ENCODE peak calls at places on chromosome 15, in four cellular contexts. Q is osteoblast, F is stomach, N is right atrium auricular region. S is an unnamed sample.

GRCh38 chr15:33068531-33068990 is 126.0 kb downstream of the FMN1 start:
- DNase-seq in Q (no peak), F (peak; percentile 90), N (no peak), S (no peak)

GRCh38 chr15:95300958-95301357 is 1029.5 kb upstream of the NR2F2 start:
- DNase-seq in Q (no peak), F (no peak), N (no peak), S (no peak)

GRCh38 chr15:63405683-63406456 is 24.2 kb upstream of the CA12 start:
- DNase-seq in Q (no peak), F (no peak), N (peak; percentile 34), S (no peak)

GRCh38 chr15:64686130-64686735 is 89.2 kb downstream of the RBPMS2 start:
- DNase-seq in Q (peak; percentile 91), F (no peak), N (no peak), S (no peak)

GRCh38 chr15:23616536-23616935 is 31.1 kb downstream of the MAGEL2 start:
- DNase-seq in Q (no peak), F (no peak), N (no peak), S (no peak)

GRCh38 chr15:47412802-47413201 is 304.5 kb upstream of the SEMA6D start:
- DNase-seq in Q (no peak), F (no peak), N (no peak), S (no peak)

GRCh38 chr15:79370716-79371115 is 59.8 kb downstream of the TMED3 start:
- DNase-seq in Q (peak; percentile 64), F (no peak), N (no peak), S (no peak)

GRCh38 chr15:71133734-71134464 is 18.6 kb downstream of the THSD4 start:
- DNase-seq in Q (no peak), F (no peak), N (peak; percentile 58), S (no peak)

GRCh38 chr15:63369766-63370165 is 11.9 kb downstream of the CA12 start:
- DNase-seq in Q (no peak), F (no peak), N (no peak), S (no peak)

GRCh38 chr15:64571857-64572291 is 111.5 kb downstream of the ZNF609 start:
- DNase-seq in Q (no peak), F (peak; percentile 50), N (no peak), S (no peak)

GRCh38 chr15:69979269-69979668 is 118.4 kb downstream of the TLE3 start:
- DNase-seq in Q (no peak), F (no peak), N (no peak), S (no peak)

GRCh38 chr15:48761393-48762158 is 49.3 kb downstream of the CEP152 start:
- DNase-seq in Q (no peak), F (no peak), N (no peak), S (no peak)

GRCh38 chr15:68812596-68813548 is 7.8 kb downstream of the ANP32A start:
- DNase-seq in Q (peak; percentile 91), F (no peak), N (peak; percentile 70), S (no peak)

GRCh38 chr15:90412356-90413194 is 24.5 kb downstream of the IQGAP1 start:
- DNase-seq in Q (no peak), F (peak; percentile 59), N (peak; percentile 71), S (peak; percentile 18)

GRCh38 chr15:53536479-53537120 is 222.9 kb downstream of the WDR72 start:
- DNase-seq in Q (no peak), F (no peak), N (no peak), S (no peak)
- H3K27ac ChIP-seq in Q (no peak overlapping the region), F (no peak overlapping the region), N (no peak overlapping the region), S (no peak overlapping the region)

GRCh38 chr15:98651581-98652220 is 3.4 kb downstream of the IGF1R start:
- DNase-seq in Q (no peak), F (no peak), N (no peak), S (no peak)
- H3K27ac ChIP-seq in Q (no peak overlapping the region), F (peak overlapping the region; percentile 89), N (peak overlapping the region; percentile 95), S (no peak overlapping the region)

GRCh38 chr15:91852741-91853500 is 587 bp upstream of the SLCO3A1 start:
- DNase-seq in Q (peak; percentile 99), F (peak; percentile 76), N (peak; percentile 85), S (peak; percentile 39)

GRCh38 chr15:91855684-91856553 is 2.4 kb downstream of the SLCO3A1 start:
- DNase-seq in Q (peak; percentile 14), F (peak; percentile 55), N (no peak), S (no peak)

GRCh38 chr15:91855241-91855640 is 1.7 kb downstream of the SLCO3A1 start:
- DNase-seq in Q (no peak), F (no peak), N (no peak), S (no peak)

GRCh38 chr15:91853968-91854943 is 748 bp downstream of the SLCO3A1 start:
- DNase-seq in Q (peak; percentile 94), F (peak; percentile 42), N (no peak), S (peak; percentile 53)

GRCh38 chr15:91853501-91853967 is at the start of gene SLCO3A1:
- DNase-seq in Q (peak; percentile 97), F (peak; percentile 75), N (peak; percentile 70), S (peak; percentile 52)
- H3K27ac ChIP-seq in Q (peak within 1 kb of the TSS; percentile 69), F (peak within 1 kb of the TSS; percentile 87), N (peak within 1 kb of the TSS; percentile 97), S (peak within 1 kb of the TSS; percentile 95)

GRCh38 chr15:96334705-96335428 is 4.4 kb downstream of the NR2F2 start:
- DNase-seq in Q (peak; percentile 54), F (no peak), N (no peak), S (no peak)
- H3K27ac ChIP-seq in Q (peak overlapping the region; percentile 84), F (peak overlapping the region; percentile 97), N (peak overlapping the region; percentile 95), S (no peak overlapping the region)

DNA sequence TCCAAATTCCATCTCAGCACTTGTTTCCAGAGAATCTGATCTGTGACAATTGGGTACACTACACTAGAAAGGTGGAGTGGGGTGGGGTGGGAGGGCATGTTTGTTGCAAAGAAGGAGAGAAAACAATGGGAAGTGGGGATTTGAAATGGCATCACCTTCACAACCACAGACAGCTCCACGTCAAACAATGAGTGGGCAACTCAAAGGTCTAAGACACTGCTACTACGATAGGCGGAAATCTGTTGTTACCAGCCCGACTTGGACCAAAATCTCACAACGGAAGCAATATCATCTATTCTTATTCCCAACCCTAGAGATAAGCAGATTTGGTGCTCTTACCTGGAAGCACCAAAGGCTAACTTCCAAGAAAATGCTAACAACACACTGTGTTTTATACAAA is 3.3 kb downstream of the CYP19A1 start:
- DNase-seq in Q (no peak), F (no peak), N (no peak), S (no peak)
- H3K27ac ChIP-seq in Q (no peak overlapping the region), F (no peak overlapping the region), N (no peak overlapping the region), S (no peak overlapping the region)

GRCh38 chr15:42577514-42578031 is 2.2 kb downstream of the STARD9 start:
- DNase-seq in Q (peak; percentile 86), F (no peak), N (no peak), S (no peak)

GRCh38 chr15:42581272-42581730 is 5.9 kb downstream of the STARD9 start:
- DNase-seq in Q (peak; percentile 90), F (peak; percentile 88), N (peak; percentile 87), S (peak; percentile 76)

GRCh38 chr15:42578984-42579537 is 3.7 kb downstream of the STARD9 start:
- DNase-seq in Q (no peak), F (no peak), N (no peak), S (no peak)

GRCh38 chr15:42584031-42584765 is 8.8 kb downstream of the STARD9 start:
- DNase-seq in Q (no peak), F (no peak), N (no peak), S (no peak)

GRCh38 chr15:42582569-42583235 is 7.3 kb downstream of the STARD9 start:
- DNase-seq in Q (no peak), F (no peak), N (no peak), S (no peak)
- H3K27ac ChIP-seq in Q (no peak overlapping the region), F (peak overlapping the region; percentile 54), N (peak overlapping the region; percentile 80), S (peak overlapping the region; percentile 58)

GRCh38 chr15:94079968-94080367 is 151.4 kb upstream of the MCTP2 start:
- DNase-seq in Q (no peak), F (no peak), N (no peak), S (no peak)
- H3K27ac ChIP-seq in Q (no peak overlapping the region), F (no peak overlapping the region), N (no peak overlapping the region), S (no peak overlapping the region)

GRCh38 chr15:100350434-100351226 is 8.9 kb upstream of the ADAMTS17 start:
- DNase-seq in Q (peak; percentile 86), F (peak; percentile 49), N (peak; percentile 73), S (no peak)
- H3K27ac ChIP-seq in Q (peak overlapping the region; percentile 82), F (peak overlapping the region; percentile 96), N (peak overlapping the region; percentile 95), S (peak overlapping the region; percentile 85)

DNA sequence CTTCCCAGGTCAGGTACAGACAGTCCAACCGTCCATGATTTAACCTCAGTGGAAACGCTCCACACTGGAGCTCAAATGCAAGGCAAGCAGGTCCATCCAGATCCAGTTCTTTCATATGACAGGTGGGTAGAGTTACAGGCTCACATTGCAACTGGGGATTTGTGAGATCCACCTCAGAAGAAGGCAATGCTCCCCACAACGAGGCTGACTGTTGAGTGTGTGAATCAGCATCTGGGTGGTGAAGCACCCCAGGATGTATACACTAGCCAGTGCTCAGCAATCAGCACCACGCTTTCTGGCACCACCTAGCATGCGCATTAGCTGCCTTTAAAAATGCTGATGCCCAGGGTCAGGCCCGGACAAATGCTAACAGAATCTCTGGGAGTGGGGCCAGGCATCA is 343.5 kb upstream of the ICE2 start:
- DNase-seq in Q (no peak), F (no peak), N (no peak), S (no peak)
- H3K27ac ChIP-seq in Q (no peak overlapping the region), F (no peak overlapping the region), N (no peak overlapping the region), S (no peak overlapping the region)

GRCh38 chr15:83064859-83065258 is 2.2 kb downstream of the BTBD1 start:
- DNase-seq in Q (no peak), F (no peak), N (no peak), S (no peak)
- H3K27ac ChIP-seq in Q (peak overlapping the region; percentile 86), F (no peak overlapping the region), N (peak overlapping the region; percentile 96), S (no peak overlapping the region)